ENCODE peak calls at places on chromosomes 13 and 19, in ten cellular contexts. U is thyroid gland, V is bronchial epithelial cell, H is mammary epithelial cell, O is Peyer's patch, L is left ventricle myocardium inferior, W is heart right ventricle, F is AG10803, Q is lower lobe of right lung, Z is fibroblast of lung. T is an unnamed sample.

GRCh38 chr13:65287405-65287804 is 1942.7 kb downstream of the PCDH9 start:
- DNase-seq in U (no peak), V (no peak), H (no peak), O (no peak), L (no peak), W (no peak), F (no peak), Q (no peak), Z (no peak), T (no peak)

GRCh38 chr19:33900817-33901216 is 104.1 kb downstream of the KCTD15 start:
- DNase-seq in U (no peak), V (no peak), H (no peak), O (no peak), L (no peak), W (no peak), F (no peak), Q (no peak), Z (no peak), T (no peak)

GRCh38 chr19:3151563-3152430 is 16.0 kb downstream of the GNA15 start:
- DNase-seq in U (no peak), V (peak), H (peak), O (no peak), L (no peak), W (no peak), F (no peak), Q (no peak), Z (no peak), T (no peak)

GRCh38 chr13:20525144-20525600 is 485 bp downstream of the CRYL1 start:
- DNase-seq in U (peak), V (peak), H (peak), O (peak), L (peak), W (peak), F (no peak), Q (peak), Z (peak), T (no peak)

GRCh38 chr19:11160119-11160768 is 4.7 kb upstream of the SPC24 start:
- DNase-seq in U (no peak), V (no peak), H (no peak), O (no peak), L (no peak), W (no peak), F (no peak), Q (no peak), Z (peak), T (no peak)

GRCh38 chr13:50645092-50645491 is 198.4 kb downstream of the DLEU7 start:
- DNase-seq in U (no peak), V (peak), H (peak), O (no peak), L (no peak), W (no peak), F (peak), Q (no peak), Z (no peak), T (no peak)

GRCh38 chr13:46031581-46032263 is 20.8 kb downstream of the ZC3H13 start:
- DNase-seq in U (no peak), V (no peak), H (no peak), O (no peak), L (no peak), W (no peak), F (no peak), Q (no peak), Z (peak), T (no peak)

GRCh38 chr13:40445557-40445990 is 220.9 kb downstream of the FOXO1 start:
- DNase-seq in U (peak), V (peak), H (peak), O (peak), L (peak), W (peak), F (no peak), Q (peak), Z (no peak), T (no peak)

GRCh38 chr19:47633996-47634395 is 25.1 kb downstream of the BICRA start:
- DNase-seq in U (no peak), V (no peak), H (no peak), O (no peak), L (no peak), W (no peak), F (no peak), Q (no peak), Z (no peak), T (no peak)

GRCh38 chr13:84649853-84650252 is 767.6 kb upstream of the SLITRK1 start:
- DNase-seq in U (no peak), V (peak), H (peak), O (no peak), L (no peak), W (no peak), F (peak), Q (no peak), Z (no peak), T (no peak)

GRCh38 chr19:53394522-53394973 is 401 bp upstream of the ZNF765 start:
- DNase-seq in U (peak), V (no peak), H (no peak), O (no peak), L (peak), W (peak), F (peak), Q (peak), Z (no peak), T (peak)

GRCh38 chr13:30045916-30046704 is 195.7 kb upstream of the UBL3 start:
- DNase-seq in U (no peak), V (peak), H (peak), O (no peak), L (no peak), W (no peak), F (peak), Q (no peak), Z (no peak), T (peak)

GRCh38 chr19:49448432-49448786 is 3.2 kb downstream of the PIH1D1 start:
- DNase-seq in U (no peak), V (no peak), H (no peak), O (no peak), L (no peak), W (no peak), F (no peak), Q (no peak), Z (no peak), T (no peak)

GRCh38 chr13:26596458-26596857 is 39.0 kb downstream of the WASF3 start:
- DNase-seq in U (no peak), V (no peak), H (no peak), O (no peak), L (no peak), W (no peak), F (no peak), Q (no peak), Z (no peak), T (no peak)

GRCh38 chr13:21227917-21228316 is 51.5 kb downstream of the MRPL57 start:
- DNase-seq in U (no peak), V (no peak), H (no peak), O (no peak), L (no peak), W (no peak), F (no peak), Q (no peak), Z (no peak), T (no peak)

GRCh38 chr13:113759525-113760137 is 605 bp downstream of the TMEM255B start:
- DNase-seq in U (peak), V (no peak), H (peak), O (no peak), L (no peak), W (peak), F (no peak), Q (no peak), Z (peak), T (no peak)

GRCh38 chr13:60175571-60175970 is 11.8 kb upstream of the DIAPH3 start:
- DNase-seq in U (no peak), V (no peak), H (no peak), O (no peak), L (no peak), W (no peak), F (no peak), Q (no peak), Z (no peak), T (no peak)

GRCh38 chr19:48190288-48191284 is 20.1 kb downstream of the ZSWIM9 start:
- DNase-seq in U (peak), V (peak), H (peak), O (peak), L (no peak), W (no peak), F (no peak), Q (no peak), Z (peak), T (no peak)

GRCh38 chr19:13861714-13862531 is 15.0 kb upstream of the NANOS3 start:
- DNase-seq in U (peak), V (peak), H (peak), O (peak), L (peak), W (peak), F (peak), Q (peak), Z (peak), T (peak)

GRCh38 chr19:50601407-50602088 is 33.3 kb upstream of the LRRC4B start:
- DNase-seq in U (no peak), V (no peak), H (no peak), O (no peak), L (no peak), W (no peak), F (no peak), Q (no peak), Z (no peak), T (no peak)

GRCh38 chr19:14871619-14872230 is 14.2 kb downstream of the OR7A17 start:
- DNase-seq in U (no peak), V (peak), H (peak), O (no peak), L (no peak), W (no peak), F (peak), Q (no peak), Z (peak), T (no peak)
- TF ChIP-seq CTCF in U (no peak), V (peak), H (peak), O (no peak), L (peak), W (peak), F (peak), Q (peak), Z (no peak), T (peak)

GRCh38 chr13:80337706-80338105 is 3.2 kb downstream of the SPRY2 start:
- DNase-seq in U (no peak), V (peak), H (peak), O (no peak), L (no peak), W (no peak), F (no peak), Q (no peak), Z (peak), T (no peak)
- H3K4me3 ChIP-seq in U (no peak), V (peak), H (peak), O (peak), L (peak), W (peak), F (peak), Q (peak), Z (peak), T (peak)

DNA sequence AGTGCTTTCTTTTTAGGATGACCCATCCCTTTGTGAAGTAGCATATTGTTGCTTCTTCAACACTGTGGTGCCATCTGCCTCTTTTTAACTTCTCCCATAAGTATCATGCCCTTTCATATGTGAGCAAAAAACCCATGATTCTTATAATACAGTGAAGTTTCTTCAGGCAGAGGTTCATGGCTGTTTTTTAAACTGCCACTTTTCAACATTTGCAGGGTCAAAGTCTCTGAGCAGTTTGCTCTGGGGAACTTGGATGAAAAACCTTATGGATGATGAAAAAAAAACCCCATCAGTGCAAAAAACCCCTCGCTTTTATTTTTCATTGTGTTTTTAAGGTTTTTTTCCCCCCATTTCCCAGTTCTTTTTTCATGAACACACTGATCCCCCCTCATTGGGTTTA is 158.5 kb downstream of the LMO7 start:
- DNase-seq in U (no peak), V (no peak), H (no peak), O (no peak), L (no peak), W (no peak), F (no peak), Q (no peak), Z (no peak), T (no peak)
- TF ChIP-seq CTCF in U (no peak), V (no peak), H (no peak), O (no peak), L (no peak), W (no peak), F (no peak), Q (no peak), Z (no peak), T (no peak)

DNA sequence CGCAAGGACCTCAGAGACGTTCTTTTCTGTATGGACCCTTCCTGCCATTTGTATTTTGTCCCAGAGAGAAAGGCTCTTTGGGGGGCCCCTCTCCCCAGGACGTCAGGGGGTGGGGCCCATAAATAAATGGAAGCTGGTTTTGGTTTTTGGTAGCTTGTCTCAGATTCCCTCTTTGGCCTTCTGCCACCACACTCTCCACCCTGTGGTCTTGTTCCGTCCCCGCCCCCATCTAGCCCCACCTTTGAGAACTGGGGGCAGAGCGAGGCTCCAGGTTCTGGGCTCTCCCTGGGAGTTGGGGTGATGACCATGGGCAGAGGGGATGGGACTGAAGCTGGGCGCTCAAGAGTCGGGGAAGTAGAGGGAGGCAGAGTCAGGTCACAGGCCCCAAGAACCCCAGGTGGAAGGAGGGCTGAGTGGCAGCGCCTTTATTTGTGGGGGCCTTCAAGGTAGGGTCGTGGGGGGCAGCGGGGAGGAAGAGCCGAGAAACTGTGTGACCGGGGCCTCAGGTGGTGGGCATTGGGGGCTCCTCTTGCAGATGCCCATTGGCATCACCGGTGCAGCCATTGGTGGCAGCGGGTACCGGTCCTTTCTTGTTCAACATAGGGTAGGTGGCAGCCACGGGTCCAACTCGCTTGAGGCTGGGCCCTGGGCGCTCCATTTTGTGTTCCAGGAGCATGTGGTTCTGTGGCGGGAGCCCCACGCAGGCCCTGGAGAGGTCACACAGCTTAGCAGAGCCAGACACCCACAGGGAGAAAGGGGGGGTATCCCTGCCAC is 3.3 kb downstream of the ISYNA1 start:
- DNase-seq in U (no peak), V (no peak), H (no peak), O (no peak), L (no peak), W (no peak), F (no peak), Q (no peak), Z (no peak), T (no peak)
- H3K4me3 ChIP-seq in U (no peak), V (peak), H (no peak), O (no peak), L (peak), W (no peak), F (no peak), Q (no peak), Z (no peak), T (no peak)

GRCh38 chr13:73096173-73097117 is 37.6 kb downstream of the KLF5 start:
- DNase-seq in U (peak), V (peak), H (peak), O (no peak), L (no peak), W (no peak), F (peak), Q (no peak), Z (no peak), T (no peak)
- TF ChIP-seq CTCF in U (no peak), V (no peak), H (no peak), O (no peak), L (no peak), W (no peak), F (no peak), Q (no peak), Z (no peak), T (no peak)

GRCh38 chr19:55261671-55262126 is 2.9 kb upstream of the PPP6R1 start:
- DNase-seq in U (no peak), V (no peak), H (no peak), O (no peak), L (no peak), W (no peak), F (no peak), Q (no peak), Z (no peak), T (no peak)
- H3K4me3 ChIP-seq in U (no peak), V (no peak), H (no peak), O (no peak), L (no peak), W (no peak), F (no peak), Q (no peak), Z (no peak), T (no peak)

GRCh38 chr13:72808917-72809500 is 27.1 kb downstream of the PIBF1 start:
- DNase-seq in U (no peak), V (peak), H (peak), O (no peak), L (no peak), W (no peak), F (peak), Q (no peak), Z (peak), T (no peak)
- TF ChIP-seq CTCF in U (peak), V (peak), H (peak), O (peak), L (peak), W (peak), F (peak), Q (peak), Z (no peak), T (peak)

GRCh38 chr19:38712161-38712748 is 32.0 kb downstream of the CAPN12 start:
- DNase-seq in U (no peak), V (no peak), H (no peak), O (no peak), L (no peak), W (no peak), F (no peak), Q (no peak), Z (no peak), T (no peak)
- H3K4me3 ChIP-seq in U (no peak), V (no peak), H (no peak), O (no peak), L (no peak), W (no peak), F (no peak), Q (no peak), Z (no peak), T (no peak)

DNA sequence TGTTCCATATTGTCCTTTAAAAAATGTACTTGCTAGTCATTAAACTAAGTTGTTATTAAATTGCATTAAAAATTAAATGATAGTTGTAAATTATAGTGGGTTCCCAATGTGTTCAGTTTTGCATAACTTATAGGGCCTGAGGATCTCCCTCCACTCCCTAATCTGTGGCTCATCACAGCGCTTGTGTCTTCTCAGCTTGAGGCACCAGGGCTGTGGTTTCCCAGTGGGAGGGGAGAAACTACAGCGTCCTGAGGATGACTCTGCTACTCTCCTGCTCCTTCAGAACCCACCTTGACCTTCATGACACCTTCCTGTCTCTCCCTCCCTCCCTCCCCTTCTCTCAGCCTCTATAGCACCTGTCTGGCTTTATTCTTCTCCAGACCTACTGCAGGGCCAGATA is 1.4 kb downstream of the SGCG start:
- DNase-seq in U (no peak), V (no peak), H (no peak), O (no peak), L (no peak), W (no peak), F (no peak), Q (no peak), Z (no peak), T (no peak)
- TF ChIP-seq CTCF in U (no peak), V (no peak), H (no peak), O (no peak), L (no peak), W (no peak), F (no peak), Q (no peak), Z (no peak), T (no peak)

T was measured in BJ.